ENCODE peak calls at places on chromosomes 7 and 10, in seven cellular contexts. W is stomach, B is ovary, T is right lobe of liver, G is astrocyte, D is IMR-90, C is spleen. L is an unnamed sample. For H3K27me3, the result is how much of the 10 kb centered on the place peaks cover.

GRCh38 chr7:27677912-27678612 is 15.4 kb upstream of the HIBADH start:
- DNase-seq in W (no peak), B (no peak), T (no peak), G (peak), D (peak), C (no peak), L (peak)

GRCh38 chr7:116674508-116675173 is 2.6 kb downstream of the MET start:
- DNase-seq in W (no peak), B (no peak), T (no peak), G (peak), D (peak), C (no peak), L (peak)

GRCh38 chr10:122348512-122348911 is 26.0 kb upstream of the PLEKHA1 start:
- DNase-seq in W (no peak), B (no peak), T (no peak), G (peak), D (no peak), C (no peak), L (no peak)

GRCh38 chr7:1643270-1644092 is 26.6 kb upstream of the ELFN1 start:
- DNase-seq in W (no peak), B (no peak), T (no peak), G (no peak), D (no peak), C (no peak), L (no peak)

GRCh38 chr7:73622909-73623797 is 1.2 kb downstream of the MLXIPL start:
- DNase-seq in W (no peak), B (peak), T (peak), G (no peak), D (no peak), C (no peak), L (peak)

GRCh38 chr10:33279276-33279675 is 55.2 kb downstream of the NRP1 start:
- DNase-seq in W (no peak), B (no peak), T (no peak), G (peak), D (peak), C (no peak), L (peak)

GRCh38 chr7:93717217-93717900 is 142.8 kb upstream of the CALCR start:
- DNase-seq in W (no peak), B (no peak), T (no peak), G (peak), D (no peak), C (no peak), L (no peak)

GRCh38 chr10:110676016-110676415 is 31.9 kb downstream of the RBM20 start:
- DNase-seq in W (no peak), B (no peak), T (no peak), G (no peak), D (no peak), C (no peak), L (no peak)

GRCh38 chr7:11650030-11650429 is 182.0 kb downstream of the THSD7A start:
- DNase-seq in W (no peak), B (no peak), T (no peak), G (peak), D (no peak), C (no peak), L (no peak)

GRCh38 chr7:131357282-131357880 is 29.7 kb downstream of the MKLN1 start:
- DNase-seq in W (no peak), B (no peak), T (no peak), G (peak), D (no peak), C (no peak), L (no peak)

GRCh38 chr7:139773372-139773771 is 4.4 kb downstream of the HIPK2 start:
- DNase-seq in W (no peak), B (no peak), T (no peak), G (no peak), D (no peak), C (no peak), L (no peak)

GRCh38 chr7:732094-732541 is 5.0 kb upstream of the PRKAR1B start:
- DNase-seq in W (peak), B (peak), T (peak), G (peak), D (no peak), C (no peak), L (no peak)

GRCh38 chr10:95297402-95297801 is 6.6 kb upstream of the PDLIM1 start:
- DNase-seq in W (no peak), B (no peak), T (no peak), G (no peak), D (no peak), C (no peak), L (no peak)

GRCh38 chr7:92790987-92791386 is 45.4 kb downstream of the CDK6 start:
- DNase-seq in W (no peak), B (no peak), T (no peak), G (peak), D (peak), C (no peak), L (peak)

GRCh38 chr7:148395292-148395691 is 195.3 kb upstream of the C7orf33 start:
- DNase-seq in W (no peak), B (no peak), T (no peak), G (no peak), D (no peak), C (no peak), L (no peak)

GRCh38 chr7:24025094-24025493 is 258.9 kb upstream of the NPY start:
- DNase-seq in W (no peak), B (no peak), T (no peak), G (peak), D (peak), C (no peak), L (peak)

GRCh38 chr10:36096571-36096970 is 454.5 kb upstream of the FZD8 start:
- DNase-seq in W (no peak), B (no peak), T (no peak), G (peak), D (peak), C (no peak), L (no peak)

GRCh38 chr10:34854147-34854601 is 39.1 kb upstream of the PARD3 start:
- DNase-seq in W (no peak), B (peak), T (no peak), G (peak), D (peak), C (no peak), L (peak)

GRCh38 chr7:149626972-149627371 is 129.4 kb upstream of the ZNF746 start:
- DNase-seq in W (no peak), B (no peak), T (no peak), G (no peak), D (no peak), C (peak), L (no peak)

GRCh38 chr7:19107392-19108147 is 9.9 kb downstream of the TWIST1 start:
- DNase-seq in W (no peak), B (peak), T (no peak), G (peak), D (peak), C (no peak), L (peak)

GRCh38 chr10:19426039-19426438 is 377.4 kb downstream of the MALRD1 start:
- DNase-seq in W (no peak), B (no peak), T (no peak), G (no peak), D (no peak), C (no peak), L (no peak)

GRCh38 chr10:91340613-91341362 is 69.4 kb upstream of the HECTD2 start:
- DNase-seq in W (no peak), B (no peak), T (no peak), G (peak), D (peak), C (no peak), L (peak)

GRCh38 chr10:69360485-69361302 is 56.0 kb downstream of the TACR2 start:
- DNase-seq in W (peak), B (peak), T (no peak), G (peak), D (peak), C (no peak), L (peak)

GRCh38 chr10:126268104-126268900 is 120.0 kb downstream of the ADAM12 start:
- DNase-seq in W (no peak), B (no peak), T (no peak), G (peak), D (peak), C (no peak), L (no peak)

GRCh38 chr10:33621143-33621542 is 286.7 kb upstream of the NRP1 start:
- DNase-seq in W (no peak), B (no peak), T (no peak), G (no peak), D (no peak), C (no peak), L (no peak)

GRCh38 chr10:14952851-14953451 is 945 bp downstream of the DCLRE1C start:
- DNase-seq in W (no peak), B (no peak), T (no peak), G (no peak), D (peak), C (no peak), L (no peak)

GRCh38 chr10:14958872-14959220 is 342 bp upstream of the MEIG1 start:
- DNase-seq in W (no peak), B (no peak), T (no peak), G (no peak), D (no peak), C (no peak), L (no peak)

GRCh38 chr10:14954001-14954770 is at the start of gene DCLRE1C:
- DNase-seq in W (peak), B (peak), T (peak), G (peak), D (peak), C (peak), L (peak)

GRCh38 chr10:14953452-14954000 is 370 bp downstream of the DCLRE1C start:
- DNase-seq in W (peak), B (no peak), T (no peak), G (peak), D (peak), C (peak), L (peak)

GRCh38 chr10:14954934-14955333 is 1.0 kb upstream of the DCLRE1C start:
- DNase-seq in W (no peak), B (no peak), T (no peak), G (no peak), D (no peak), C (peak), L (no peak)
- H3K4me3 ChIP-seq in W (no peak), B (no peak), T (peak), G (no peak), D (no peak), C (no peak), L (peak)

DNA sequence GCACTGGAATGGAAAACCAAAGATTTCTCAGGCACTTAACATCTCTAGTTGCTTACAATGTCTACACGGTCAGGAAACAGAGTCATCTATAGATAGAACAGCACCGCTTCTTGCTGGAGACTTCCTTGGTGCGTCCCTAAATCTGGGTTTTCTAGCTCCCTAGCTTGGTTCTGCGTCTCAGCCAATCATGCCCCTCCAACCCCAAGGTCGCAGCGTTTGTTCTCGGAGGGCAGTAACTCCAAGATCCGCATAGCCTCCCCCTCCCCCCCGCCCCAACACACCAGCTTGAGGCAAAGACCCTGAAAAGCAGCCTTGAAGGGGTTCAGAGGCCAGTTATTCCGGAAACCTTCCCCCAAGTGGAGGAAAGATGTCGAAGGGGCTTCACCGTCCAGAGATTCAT is 7.7 kb downstream of the DLX6 start:
- DNase-seq in W (no peak), B (no peak), T (no peak), G (no peak), D (no peak), C (no peak), L (no peak)
- H3K27me3 ChIP-seq in W (half or more), B (under half), T (under half), G (half or more), D (half or more), C (half or more), L (under half)

DNA sequence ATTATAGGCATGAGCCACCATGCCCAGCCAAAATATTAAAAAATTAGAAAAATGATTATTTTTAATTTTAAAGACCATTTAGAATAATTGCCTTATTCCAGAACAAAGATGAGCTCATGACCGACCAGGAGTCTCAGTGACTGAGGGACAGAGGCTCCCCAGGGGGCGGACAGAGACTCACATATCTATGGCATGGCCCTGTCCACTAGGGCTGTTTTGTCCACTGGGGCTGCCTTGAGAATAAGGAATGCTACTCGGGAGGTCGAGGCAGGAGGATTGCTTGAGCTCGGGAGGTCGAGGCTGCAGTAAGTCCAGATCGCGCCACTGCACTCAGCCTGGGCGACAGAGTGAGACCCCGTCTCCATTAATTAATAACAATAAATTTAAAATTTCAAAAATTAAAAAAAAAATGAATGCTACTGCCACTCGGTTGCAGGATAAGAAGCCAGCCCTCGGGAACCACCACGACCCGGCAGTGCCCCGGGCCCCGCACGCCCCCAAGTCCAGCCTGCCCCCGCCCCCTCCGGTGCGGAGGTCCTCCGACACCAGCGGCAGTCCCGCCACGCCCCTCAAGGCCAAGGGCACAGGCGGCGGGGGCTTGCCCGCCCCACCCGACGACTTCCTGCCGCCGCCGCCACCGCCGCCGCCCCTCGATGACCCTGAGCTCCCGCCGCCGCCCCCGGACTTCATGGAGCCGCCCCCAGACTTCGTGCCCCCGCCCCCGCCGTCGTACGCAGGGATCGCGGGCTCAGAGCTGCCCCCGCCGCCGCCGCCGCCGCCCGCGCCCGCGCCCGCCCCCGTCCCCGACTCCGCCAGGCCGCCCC is 128.6 kb downstream of the APBB1IP start:
- DNase-seq in W (no peak), B (no peak), T (no peak), G (no peak), D (no peak), C (peak), L (peak)
- H3K4me3 ChIP-seq in W (peak), B (peak), T (no peak), G (peak), D (no peak), C (no peak), L (no peak)

DNA sequence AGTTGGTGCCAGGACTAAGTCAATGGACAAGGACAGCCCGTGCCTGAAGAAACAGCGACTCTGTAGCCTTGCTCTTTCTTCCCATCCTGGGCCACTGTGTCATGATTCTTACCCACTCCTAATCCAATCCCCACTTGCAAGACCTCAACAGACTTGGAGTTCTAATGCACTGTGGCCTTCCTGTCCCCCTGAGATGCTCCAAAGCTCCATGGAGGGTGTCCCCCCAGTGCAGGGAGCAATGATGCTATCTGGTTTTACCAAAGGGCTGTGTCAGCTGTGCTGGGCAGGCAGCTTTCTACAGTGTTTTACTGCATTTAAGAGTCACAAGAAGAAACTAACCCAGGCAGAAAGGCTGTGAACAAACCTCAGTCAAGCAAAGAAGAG is 108.1 kb downstream of the PRKAG2 start:
- DNase-seq in W (no peak), B (no peak), T (no peak), G (no peak), D (no peak), C (peak), L (no peak)
- H3K27me3 ChIP-seq in W (under half), B (under half), T (under half), G (under half), D (half or more), C (under half), L (under half)

GRCh38 chr10:12726971-12727831 is 274.3 kb downstream of the CCDC3 start:
- DNase-seq in W (no peak), B (no peak), T (no peak), G (peak), D (no peak), C (no peak), L (no peak)

GRCh38 chr10:12729885-12730284 is 271.6 kb downstream of the CCDC3 start:
- DNase-seq in W (no peak), B (no peak), T (no peak), G (no peak), D (no peak), C (no peak), L (no peak)

GRCh38 chr10:12730809-12731519 is 270.5 kb downstream of the CCDC3 start:
- DNase-seq in W (no peak), B (no peak), T (no peak), G (no peak), D (peak), C (no peak), L (no peak)

GRCh38 chr10:12727832-12728215 is 273.7 kb downstream of the CCDC3 start:
- DNase-seq in W (no peak), B (peak), T (no peak), G (peak), D (no peak), C (no peak), L (peak)

GRCh38 chr10:12728569-12728968 is 272.9 kb downstream of the CCDC3 start:
- DNase-seq in W (no peak), B (no peak), T (no peak), G (peak), D (peak), C (no peak), L (no peak)
- H3K4me3 ChIP-seq in W (peak), B (no peak), T (no peak), G (no peak), D (no peak), C (no peak), L (no peak)

GRCh38 chr7:120060283-120060682 is 212.7 kb upstream of the KCND2 start:
- DNase-seq in W (no peak), B (no peak), T (no peak), G (peak), D (peak), C (no peak), L (no peak)
- H3K27me3 ChIP-seq in W (under half), B (under half), T (under half), G (under half), D (under half), C (under half), L (under half)